ENCODE peak calls at places on chromosomes 16 and 17, in four cellular contexts. I is activated T-cell treated with anti-CD3 and anti-CD28 coated beads, Interleukin-2, amount 50 U/mL, for 4 hours; W is MCF 10A; T is mesothelial cell of epicardium. Z is an unnamed sample.

GRCh38 chr17:7634384-7634783 is 4.4 kb downstream of the SHBG start:
- DNase-seq in W (peak; percentile 55), I (no peak), T (peak; percentile 77), Z (peak; percentile 23)

GRCh38 chr17:3964203-3965122 is at the start of gene ATP2A3:
- DNase-seq in I (peak; percentile 60), W (no peak), T (no peak), Z (no peak)

GRCh38 chr16:57349212-57350031 is 9.2 kb upstream of the CCL22 start:
- DNase-seq in I (no peak), W (no peak), T (no peak), Z (no peak)

GRCh38 chr16:78483124-78483992 is 383.9 kb downstream of the WWOX start:
- DNase-seq in W (no peak), I (no peak), T (no peak), Z (no peak)

GRCh38 chr16:82699711-82700495 is 73.1 kb downstream of the CDH13 start:
- DNase-seq in T (no peak), W (peak; percentile 87), I (no peak), Z (peak; percentile 82)

GRCh38 chr16:88978608-88979346 is 1.8 kb upstream of the CBFA2T3 start:
- DNase-seq in W (no peak), I (no peak), T (no peak), Z (no peak)

GRCh38 chr17:8413321-8413720 is 15.7 kb upstream of the RNF222 start:
- DNase-seq in W (no peak), T (no peak), I (no peak), Z (no peak)

GRCh38 chr16:54317306-54317705 is 30.7 kb upstream of the IRX3 start:
- DNase-seq in T (no peak), I (no peak), W (no peak), Z (no peak)

GRCh38 chr16:86975445-86975844 is 341.7 kb downstream of the C16orf95 start:
- DNase-seq in T (no peak), W (peak; percentile 92), I (no peak), Z (peak; percentile 22)

GRCh38 chr17:56995776-56996175 is 17.8 kb downstream of the SCPEP1 start:
- DNase-seq in T (peak; percentile 42), W (no peak), I (no peak), Z (no peak)

Z was measured in epithelial cell of esophagus.